ENCODE peak calls at places on chromosomes 1 and 21, in five cellular contexts. C, Y, E, I and X are unnamed samples. For H3K9me3, the result is how much of the 10 kb centered on the place peaks cover.

GRCh38 chr21:43329361-43330269 is 97.3 kb downstream of the SIK1 start:
- DNase-seq in C (peak), I (no peak), Y (no peak), E (no peak), X (no peak)

GRCh38 chr1:200535605-200536004 is 84.9 kb downstream of the KIF14 start:
- DNase-seq in E (peak), Y (peak), C (no peak), I (no peak), X (no peak)

GRCh38 chr1:11979453-11979817 is 809 bp upstream of the MFN2 start:
- DNase-seq in C (no peak), I (no peak), E (no peak), Y (no peak), X (peak)

GRCh38 chr21:42652527-42653491 is 612 bp upstream of the PDE9A start:
- DNase-seq in E (peak), Y (peak), C (peak), I (no peak), X (no peak)

GRCh38 chr1:71307451-71307850 is 226.6 kb upstream of the ZRANB2 start:
- DNase-seq in C (peak), I (no peak), Y (peak), E (peak), X (no peak)

GRCh38 chr1:219771039-219771438 is 157.3 kb downstream of the SLC30A10 start:
- DNase-seq in I (no peak), Y (peak), C (no peak), E (no peak), X (no peak)

GRCh38 chr1:201774224-201774982 is 54.6 kb upstream of the IPO9 start:
- DNase-seq in I (no peak), C (no peak), Y (no peak), E (no peak), X (no peak)

GRCh38 chr1:58432813-58433668 is 113.5 kb downstream of the OMA1 start:
- DNase-seq in E (peak), C (no peak), Y (peak), I (no peak), X (no peak)

GRCh38 chr1:221712198-221712684 is 29.6 kb downstream of the DUSP10 start:
- DNase-seq in I (no peak), Y (peak), E (peak), C (no peak), X (no peak)

GRCh38 chr21:34280389-34280795 is 83.4 kb upstream of the KCNE2 start:
- DNase-seq in Y (no peak), E (no peak), I (no peak), C (peak), X (no peak)

DNA sequence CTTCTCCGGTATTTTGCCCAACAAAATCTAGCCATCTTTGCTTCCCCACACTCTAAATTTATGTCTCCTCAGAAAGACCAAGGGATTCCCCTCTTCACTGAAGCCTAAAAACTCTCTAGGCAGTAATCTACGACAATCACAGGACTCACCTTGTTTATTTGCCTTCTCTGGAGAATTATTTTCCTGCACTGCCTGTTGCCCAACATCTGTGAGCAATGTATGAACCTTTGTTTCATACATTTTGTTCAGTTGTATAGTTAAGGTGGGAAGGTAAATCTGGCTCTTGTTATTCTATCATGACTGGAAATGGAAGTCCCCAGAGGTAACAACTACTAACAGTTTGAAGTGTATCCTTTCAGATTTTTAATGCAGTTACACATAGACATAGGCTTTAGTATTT is 2.2 kb downstream of the COPA start:
- DNase-seq in Y (no peak), C (no peak), I (no peak), E (no peak), X (no peak)
- H3K27ac ChIP-seq in Y (no peak), C (no peak), I (peak), E (peak), X (no peak)

GRCh38 chr21:45538381-45539045 is 3.7 kb downstream of the SLC19A1 start:
- DNase-seq in Y (no peak), E (peak), C (no peak), I (no peak), X (no peak)

GRCh38 chr21:45540601-45540970 is 1.7 kb downstream of the SLC19A1 start:
- DNase-seq in I (peak), C (no peak), E (no peak), Y (no peak), X (no peak)

GRCh38 chr21:45539796-45540600 is 2.2 kb downstream of the SLC19A1 start:
- DNase-seq in C (no peak), I (peak), Y (no peak), E (peak), X (no peak)

GRCh38 chr21:45537746-45538291 is 4.4 kb downstream of the SLC19A1 start:
- DNase-seq in I (no peak), E (no peak), Y (no peak), C (peak), X (no peak)

GRCh38 chr21:45539046-45539795 is 3.0 kb downstream of the SLC19A1 start:
- DNase-seq in I (peak), Y (no peak), C (no peak), E (peak), X (no peak)
- H3K9me3 ChIP-seq in I (under half), Y (under half), C (under half), E (under half), X (under half)

DNA sequence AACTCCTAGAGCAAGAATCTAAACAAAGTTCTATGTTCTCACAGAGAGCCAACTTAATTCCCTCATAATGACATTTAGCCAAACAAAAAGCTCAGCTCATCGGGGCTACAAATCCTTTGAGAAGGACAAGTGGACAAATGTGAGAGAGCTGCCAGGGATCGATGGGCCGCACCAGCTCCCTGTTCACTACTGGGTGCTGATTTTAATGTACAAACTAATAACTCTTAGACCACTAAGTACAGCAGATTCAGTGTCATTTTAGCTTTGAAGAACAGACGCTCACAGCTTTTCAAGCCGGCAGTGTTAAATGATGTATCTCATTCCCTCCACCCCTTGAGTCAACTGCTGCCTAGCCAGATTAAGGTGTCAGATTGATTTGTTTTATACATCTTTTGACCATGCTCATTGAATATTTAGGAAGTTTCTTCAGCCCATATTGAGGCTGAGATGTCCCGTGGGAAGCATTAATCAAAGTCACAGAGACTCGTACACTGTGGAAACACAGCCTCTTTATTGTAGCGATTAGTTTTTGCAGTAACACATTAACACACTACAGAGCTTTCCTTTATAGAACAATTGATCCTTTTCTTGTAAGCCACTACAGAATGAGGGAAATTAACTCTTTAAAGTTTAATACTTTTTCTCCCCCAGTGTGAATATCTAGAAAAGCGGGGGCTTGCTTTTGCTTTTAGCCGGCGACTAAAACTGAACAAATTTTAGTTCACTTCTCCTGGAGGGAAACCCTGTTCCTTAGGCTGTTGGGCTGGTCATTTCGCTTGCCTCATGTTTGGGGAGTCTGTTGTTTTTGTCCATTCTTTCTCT is 21.2 kb downstream of the PROX1 start:
- DNase-seq in E (no peak), Y (no peak), I (no peak), C (no peak), X (no peak)
- H3K27ac ChIP-seq in E (no peak), Y (no peak), I (no peak), C (peak), X (no peak)

GRCh38 chr1:177011508-177011907 is 153.0 kb downstream of the ASTN1 start:
- DNase-seq in I (no peak), C (no peak), Y (no peak), E (no peak), X (no peak)
- H3K9me3 ChIP-seq in I (under half), C (under half), Y (under half), E (under half), X (under half)